ENCODE peak calls at places on chromosomes 5 and 9, in seven cellular contexts. G, X, F, A, Y, B and H are unnamed samples.
A peak's percentile ranks its signal among the peaks of the same experiment; 100 is the strongest.

GRCh38 chr9:114011313-114011712 is 66.8 kb downstream of the AMBP start:
- DNase-seq in G (no peak), F (no peak), Y (no peak), X (no peak), A (no peak), B (no peak), H (no peak)

GRCh38 chr9:16553869-16554540 is 316.5 kb downstream of the BNC2 start:
- DNase-seq in Y (no peak), F (no peak), G (no peak), B (no peak), X (no peak), A (no peak), H (no peak)

GRCh38 chr9:108219664-108220063 is 636.1 kb downstream of the ACTL7B start:
- DNase-seq in G (no peak), F (no peak), A (no peak), Y (no peak), B (no peak), X (no peak), H (no peak)

GRCh38 chr5:54772232-54773168 is 212.9 kb downstream of the ESM1 start:
- DNase-seq in Y (no peak), B (no peak), F (no peak), A (no peak), X (no peak), G (no peak), H (no peak)

GRCh38 chr9:110752766-110753165 is 84.2 kb downstream of the MUSK start:
- DNase-seq in A (peak; percentile 64), G (no peak), X (no peak), Y (peak; percentile 89), F (no peak), B (no peak), H (no peak)

GRCh38 chr5:56508249-56508648 is 275.1 kb upstream of the ANKRD55 start:
- DNase-seq in B (no peak), A (no peak), Y (no peak), G (no peak), X (no peak), F (no peak), H (no peak)

GRCh38 chr5:53041740-53042139 is 52.6 kb downstream of the ITGA2 start:
- DNase-seq in G (no peak), F (no peak), X (no peak), Y (no peak), A (no peak), B (no peak), H (no peak)

GRCh38 chr9:111691686-111692329 is 30.4 kb downstream of the GNG10 start:
- DNase-seq in G (peak; percentile 16), F (peak; percentile 52), Y (peak; percentile 61), A (peak; percentile 24), X (peak; percentile 39), B (no peak), H (peak; percentile 27)

GRCh38 chr5:123771715-123772114 is 259.7 kb downstream of the CSNK1G3 start:
- DNase-seq in Y (no peak), B (no peak), X (no peak), F (no peak), G (no peak), A (no peak), H (peak; percentile 10)

GRCh38 chr5:58786904-58787303 is 204.0 kb downstream of the RAB3C start:
- DNase-seq in X (no peak), A (no peak), Y (no peak), B (no peak), F (no peak), G (no peak), H (no peak)

GRCh38 chr9:98839724-98840123 is 32.3 kb downstream of the GALNT12 start:
- DNase-seq in A (no peak), Y (no peak), B (no peak), X (no peak), G (no peak), F (no peak), H (peak; percentile 30)

GRCh38 chr5:39256472-39256871 is 37.1 kb upstream of the FYB1 start:
- DNase-seq in G (no peak), B (no peak), X (no peak), A (no peak), F (no peak), Y (peak; percentile 42), H (no peak)

DNA sequence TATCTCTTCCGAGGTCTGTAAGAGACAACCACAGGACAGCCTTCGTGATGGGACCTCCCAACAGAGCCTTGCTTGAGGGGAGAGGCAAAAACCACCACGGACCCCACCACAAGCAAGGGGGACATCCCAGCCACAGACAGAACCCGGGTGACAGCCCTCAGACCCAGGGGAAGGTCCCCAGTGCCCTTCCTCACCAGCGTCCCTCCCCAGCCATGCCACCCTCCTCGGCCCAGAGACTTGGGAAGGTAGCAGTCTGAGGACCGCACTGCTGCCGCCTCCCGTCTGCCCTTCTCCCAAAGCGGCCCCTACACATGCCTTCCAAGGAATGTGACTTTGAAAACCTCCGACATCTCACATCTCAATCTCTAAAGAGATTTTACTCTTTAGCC is 13.4 kb downstream of the IPPK start:
- DNase-seq in G (no peak), F (no peak), X (no peak), B (no peak), A (no peak), Y (no peak), H (no peak)
- H4K20me1 ChIP-seq in G (peaks cover 10% of the 10 kb centered on the region), F (no peaks in the 10 kb centered on the region), X (peaks cover 9% of the 10 kb centered on the region), B (peaks cover 4% of the 10 kb centered on the region), A (no peaks in the 10 kb centered on the region), Y (no peaks in the 10 kb centered on the region), H (peaks cover 7% of the 10 kb centered on the region)

GRCh38 chr5:1087428-1087827 is 24.4 kb downstream of the SLC12A7 start:
- DNase-seq in F (no peak), A (no peak), Y (no peak), G (no peak), X (no peak), B (no peak), H (no peak)
- TF ChIP-seq POLR2AphosphoS5 in F (no peak), A (no peak), Y (no peak), G (no peak), X (no peak), B (no peak), H (no peak)

GRCh38 chr5:113487411-113487778 is 858 bp downstream of the MCC start:
- DNase-seq in Y (peak; percentile 36), B (no peak), X (no peak), G (no peak), F (no peak), A (peak; percentile 15), H (peak; percentile 43)
- H2AFZ ChIP-seq in Y (peak overlapping the region; percentile 85), B (peak overlapping the region; percentile 94), X (peak overlapping the region; percentile 98), G (no peak overlapping the region), F (no peak overlapping the region), A (peak overlapping the region; percentile 75), H (peak overlapping the region; percentile 98)

GRCh38 chr9:136674786-136675349 is 12.2 kb downstream of the EGFL7 start:
- DNase-seq in G (peak; percentile 75), Y (peak; percentile 87), F (peak; percentile 82), X (no peak), B (no peak), A (no peak), H (no peak)
- H4K20me1 ChIP-seq in G (peaks cover 29% of the 10 kb centered on the region), Y (no peaks in the 10 kb centered on the region), F (no peaks in the 10 kb centered on the region), X (peaks cover 7% of the 10 kb centered on the region), B (no peaks in the 10 kb centered on the region), A (no peaks in the 10 kb centered on the region), H (no peaks in the 10 kb centered on the region)

GRCh38 chr9:115649991-115650472 is 503.6 kb upstream of the PAPPA start:
- DNase-seq in F (peak; percentile 3), Y (peak; percentile 14), B (no peak), A (no peak), X (no peak), G (no peak), H (no peak)
- TF ChIP-seq POLR2AphosphoS5 in F (no peak), Y (no peak), B (no peak), A (no peak), X (no peak), G (no peak), H (no peak)

GRCh38 chr5:79413112-79413511 is 100.8 kb downstream of the HOMER1 start:
- DNase-seq in G (no peak), F (no peak), A (no peak), Y (peak; percentile 18), X (no peak), B (no peak), H (no peak)
- H2AFZ ChIP-seq in G (no peak overlapping the region), F (no peak overlapping the region), A (no peak overlapping the region), Y (no peak overlapping the region), X (no peak overlapping the region), B (no peak overlapping the region), H (no peak overlapping the region)